ENCODE peak calls at places on chromosome 21, in six cellular contexts. Q is mammary epithelial cell; Z is Peyer's patch; I is CD8-positive, alpha-beta memory T cell; T is left ventricle myocardium inferior; O is esophagus squamous epithelium. R is an unnamed sample.

GRCh38 chr21:26795866-26796329 is 49.3 kb downstream of the ADAMTS1 start:
- DNase-seq in Q (peak; percentile 73), Z (peak; percentile 62), I (no peak), T (peak; percentile 37), O (no peak), R (no peak)

GRCh38 chr21:22250355-22250754 is 1252.1 kb downstream of the NCAM2 start:
- DNase-seq in Q (no peak), Z (no peak), I (no peak), T (no peak), O (no peak), R (no peak)

GRCh38 chr21:34274001-34274400 is 89.8 kb upstream of the KCNE2 start:
- DNase-seq in Q (peak; percentile 28), Z (no peak), I (no peak), T (no peak), O (no peak), R (no peak)

GRCh38 chr21:38831526-38832467 is 26.1 kb downstream of the ETS2 start:
- DNase-seq in Q (peak; percentile 98), Z (peak; percentile 87), I (peak; percentile 33), T (peak; percentile 48), O (no peak), R (peak; percentile 95)

GRCh38 chr21:28342229-28342810 is 650.4 kb downstream of the LTN1 start:
- DNase-seq in Q (no peak), Z (no peak), I (no peak), T (no peak), O (no peak), R (no peak)

GRCh38 chr21:17334478-17334877 is 178.4 kb upstream of the CXADR start:
- DNase-seq in Q (no peak), Z (no peak), I (no peak), T (no peak), O (no peak), R (no peak)

GRCh38 chr21:29334717-29335428 is 36.2 kb downstream of the BACH1 start:
- DNase-seq in Q (no peak), Z (no peak), I (no peak), T (no peak), O (no peak), R (no peak)

GRCh38 chr21:25329227-25329626 is 278.1 kb downstream of the MRPL39 start:
- DNase-seq in Q (no peak), Z (no peak), I (no peak), T (no peak), O (no peak), R (no peak)

GRCh38 chr21:21200939-21201610 is 202.9 kb downstream of the NCAM2 start:
- DNase-seq in Q (no peak), Z (no peak), I (no peak), T (no peak), O (no peak), R (no peak)

GRCh38 chr21:33901421-33902288 is 13.9 kb downstream of the ATP5PO start:
- DNase-seq in Q (peak; percentile 33), Z (peak; percentile 49), I (no peak), T (no peak), O (no peak), R (peak; percentile 68)

GRCh38 chr21:41764558-41765392 is 2.1 kb downstream of the RIPK4 start:
- DNase-seq in Q (peak; percentile 61), Z (no peak), I (no peak), T (no peak), O (no peak), R (no peak)

GRCh38 chr21:29407571-29407970 is 108.8 kb downstream of the BACH1 start:
- DNase-seq in Q (no peak), Z (no peak), I (no peak), T (no peak), O (no peak), R (no peak)

GRCh38 chr21:17542371-17542992 is 29.6 kb downstream of the CXADR start:
- DNase-seq in Q (no peak), Z (no peak), I (no peak), T (no peak), O (no peak), R (no peak)

GRCh38 chr21:29737188-29737587 is 202.6 kb downstream of the GRIK1 start:
- DNase-seq in Q (no peak), Z (no peak), I (no peak), T (no peak), O (no peak), R (no peak)

GRCh38 chr21:23853796-23854379 is 1753.4 kb downstream of the MRPL39 start:
- DNase-seq in Q (no peak), Z (no peak), I (no peak), T (no peak), O (no peak), R (no peak)

GRCh38 chr21:46295996-46296752 is 10.0 kb downstream of the YBEY start:
- DNase-seq in Q (no peak), Z (peak; percentile 83), I (no peak), T (peak; percentile 92), O (no peak), R (peak; percentile 94)

GRCh38 chr21:24045775-24046215 is 1561.5 kb downstream of the MRPL39 start:
- DNase-seq in Q (no peak), Z (peak; percentile 70), I (no peak), T (peak; percentile 66), O (no peak), R (peak; percentile 77)

GRCh38 chr21:38376235-38376634 is 119.4 kb downstream of the KCNJ15 start:
- DNase-seq in Q (no peak), Z (no peak), I (no peak), T (no peak), O (no peak), R (peak; percentile 55)

GRCh38 chr21:42991992-42992740 is 17.8 kb downstream of the PKNOX1 start:
- DNase-seq in Q (peak; percentile 21), Z (peak; percentile 72), I (no peak), T (peak; percentile 74), O (no peak), R (peak; percentile 87)

GRCh38 chr21:41152149-41152548 is 15.8 kb upstream of the BACE2 start:
- DNase-seq in Q (no peak), Z (no peak), I (no peak), T (no peak), O (no peak), R (no peak)

GRCh38 chr21:41726970-41727783 is 39.7 kb downstream of the RIPK4 start:
- DNase-seq in Q (peak; percentile 93), Z (no peak), I (no peak), T (peak; percentile 69), O (no peak), R (peak; percentile 84)

GRCh38 chr21:42830456-42831455 is 48.6 kb downstream of the WDR4 start:
- DNase-seq in Q (no peak), Z (peak; percentile 46), I (no peak), T (no peak), O (no peak), R (peak; percentile 50)

GRCh38 chr21:46099476-46099875 is 1.6 kb downstream of the COL6A2 start:
- DNase-seq in Q (no peak), Z (peak; percentile 54), I (no peak), T (peak; percentile 41), O (no peak), R (peak; percentile 65)

GRCh38 chr21:39181205-39181818 is 1.9 kb downstream of the PSMG1 start:
- DNase-seq in Q (no peak), Z (no peak), I (no peak), T (no peak), O (no peak), R (no peak)

GRCh38 chr21:39088831-39089380 is 94.3 kb downstream of the PSMG1 start:
- DNase-seq in Q (peak; percentile 61), Z (peak; percentile 66), I (no peak), T (no peak), O (no peak), R (no peak)

GRCh38 chr21:46220275-46220810 is 8.2 kb downstream of the LSS start:
- DNase-seq in Q (no peak), Z (no peak), I (no peak), T (no peak), O (no peak), R (no peak)

GRCh38 chr21:45084121-45084520 is 9.7 kb downstream of the ADARB1 start:
- DNase-seq in Q (no peak), Z (peak; percentile 44), I (no peak), T (no peak), O (no peak), R (no peak)
- H3K4me3 ChIP-seq in Q (no peak overlapping the region), Z (no peak overlapping the region), I (no peak overlapping the region), T (no peak overlapping the region), O (no peak overlapping the region), R (no peak overlapping the region)

DNA sequence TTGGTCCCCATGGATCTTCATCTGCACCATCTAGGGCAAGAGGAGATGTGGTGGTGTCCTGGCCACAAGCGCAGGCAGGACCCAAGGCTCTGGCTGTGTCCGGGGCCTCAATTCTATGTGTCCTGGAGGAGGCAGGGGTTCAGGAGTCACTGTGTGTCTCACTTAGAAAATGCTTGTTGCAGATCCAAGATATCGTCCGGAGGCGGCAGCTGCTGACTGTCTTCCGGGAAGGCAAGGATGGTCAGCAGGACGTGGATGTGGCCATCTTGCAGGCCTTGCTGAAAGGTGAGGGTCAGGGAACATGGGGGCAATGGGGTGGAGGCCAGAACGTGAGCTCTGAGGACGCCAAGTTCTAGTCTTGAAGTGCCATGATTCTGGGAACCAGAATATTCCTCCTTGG is 29.1 kb downstream of the TRPM2 start:
- DNase-seq in Q (no peak), Z (peak; percentile 21), I (no peak), T (no peak), O (no peak), R (no peak)
- H3K9me3 ChIP-seq in Q (peaks cover 6% of the 10 kb centered on the region), Z (no peaks in the 10 kb centered on the region), I (peaks cover 14% of the 10 kb centered on the region), T (peaks cover 46% of the 10 kb centered on the region), O (peaks cover 32% of the 10 kb centered on the region), R (peaks cover 36% of the 10 kb centered on the region)

DNA sequence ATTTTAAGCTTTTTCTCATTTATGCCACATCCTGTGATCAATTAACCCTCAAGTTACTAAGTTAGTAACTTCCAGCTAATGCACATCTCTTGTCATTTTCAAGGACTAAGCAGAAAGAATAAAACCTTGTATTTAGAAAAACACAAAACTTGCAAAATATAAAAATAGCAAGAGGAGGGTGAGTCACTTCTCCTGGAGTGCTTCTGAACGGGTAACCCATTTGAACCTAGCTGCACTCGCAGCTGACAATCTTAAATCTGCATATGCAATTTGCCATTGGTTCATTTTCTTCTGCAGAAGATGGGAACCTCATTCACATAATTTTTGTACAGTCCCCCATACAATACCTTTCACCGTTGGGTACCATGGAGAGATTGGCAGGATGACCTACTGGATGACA is 500.4 kb downstream of the SETD4 start:
- DNase-seq in Q (no peak), Z (no peak), I (no peak), T (no peak), O (no peak), R (no peak)
- H3K4me3 ChIP-seq in Q (no peak overlapping the region), Z (no peak overlapping the region), I (no peak overlapping the region), T (no peak overlapping the region), O (no peak overlapping the region), R (no peak overlapping the region)

GRCh38 chr21:15534450-15534886 is 195.3 kb upstream of the USP25 start:
- DNase-seq in Q (no peak), Z (no peak), I (no peak), T (no peak), O (no peak), R (no peak)

GRCh38 chr21:15533618-15534017 is 196.2 kb upstream of the USP25 start:
- DNase-seq in Q (no peak), Z (no peak), I (no peak), T (no peak), O (no peak), R (no peak)

GRCh38 chr21:15526793-15527192 is 203.0 kb upstream of the USP25 start:
- DNase-seq in Q (no peak), Z (no peak), I (no peak), T (no peak), O (no peak), R (no peak)

DNA sequence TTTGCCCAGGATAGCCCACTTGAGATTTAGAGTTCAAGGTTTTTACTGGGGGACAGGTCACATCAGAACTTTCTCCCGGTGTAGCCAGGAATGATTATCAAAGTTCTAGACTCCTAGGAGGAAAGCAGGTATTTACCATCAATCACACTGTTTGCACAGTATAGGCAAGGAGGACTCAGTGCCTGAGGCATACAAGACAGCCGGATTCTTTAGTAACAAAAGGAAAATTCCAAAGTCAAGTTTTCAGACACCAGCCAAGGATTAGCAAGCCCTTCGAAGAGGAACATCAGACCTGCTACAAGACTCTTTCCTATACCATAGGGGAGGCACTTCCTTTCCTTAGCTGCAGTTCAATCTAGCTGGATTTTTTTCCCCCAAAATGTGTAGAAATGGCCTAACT is 197.8 kb upstream of the USP25 start:
- DNase-seq in Q (no peak), Z (no peak), I (no peak), T (no peak), O (no peak), R (no peak)
- H3K9me3 ChIP-seq in Q (no peaks in the 10 kb centered on the region), Z (no peaks in the 10 kb centered on the region), I (no peaks in the 10 kb centered on the region), T (no peaks in the 10 kb centered on the region), O (no peaks in the 10 kb centered on the region), R (no peaks in the 10 kb centered on the region)